ENCODE peak calls at places on chromosomes 3 and 15, in five cellular contexts. U is body of pancreas; N is neural progenitor cell; H is tibial nerve; G is CD4-positive, alpha-beta T cell. O is an unnamed sample.

GRCh38 chr15:51380999-51381806 is 39.7 kb downstream of the GLDN start:
- DNase-seq in N (peak; percentile 87), U (peak; percentile 57), G (no peak), H (peak; percentile 60), O (peak; percentile 89)

GRCh38 chr3:81886081-81886480 is 124.6 kb upstream of the GBE1 start:
- DNase-seq in H (no peak), G (no peak), U (no peak), N (no peak), O (no peak)

GRCh38 chr15:73809728-73810501 is 56.8 kb upstream of the INSYN1 start:
- DNase-seq in H (no peak), U (peak; percentile 46), G (no peak), N (no peak), O (no peak)

GRCh38 chr3:172355836-172356235 is 92.4 kb downstream of the GHSR start:
- DNase-seq in H (no peak), U (peak; percentile 48), N (no peak), G (no peak), O (peak; percentile 87)

GRCh38 chr3:100437879-100438622 is 36.7 kb downstream of the LNP1 start:
- DNase-seq in N (no peak), G (no peak), U (peak; percentile 75), H (no peak), O (no peak)

GRCh38 chr3:94928921-94929320 is 866.1 kb downstream of the NSUN3 start:
- DNase-seq in U (no peak), H (no peak), G (no peak), N (no peak), O (peak; percentile 50)

GRCh38 chr15:64157599-64158125 is 5.2 kb downstream of the PPIB start:
- DNase-seq in U (no peak), H (no peak), G (no peak), N (no peak), O (no peak)

GRCh38 chr3:102192575-102192974 is 242.2 kb upstream of the ZPLD1 start:
- DNase-seq in U (no peak), N (no peak), G (no peak), H (no peak), O (no peak)

GRCh38 chr3:52070724-52071621 is 14.6 kb upstream of the DUSP7 start:
- DNase-seq in U (peak; percentile 51), H (no peak), G (no peak), N (no peak), O (peak; percentile 42)

GRCh38 chr15:74785716-74786032 is 3.8 kb downstream of the CSK start:
- DNase-seq in G (no peak), N (no peak), U (no peak), H (no peak), O (no peak)

GRCh38 chr15:55615445-55615844 is 27.3 kb upstream of the PYGO1 start:
- DNase-seq in G (no peak), N (no peak), H (no peak), U (no peak), O (no peak)

GRCh38 chr3:94121161-94121560 is 58.3 kb downstream of the NSUN3 start:
- DNase-seq in N (peak; percentile 19), H (no peak), G (no peak), U (no peak), O (no peak)

GRCh38 chr3:13792512-13793347 is 87.1 kb downstream of the WNT7A start:
- DNase-seq in U (no peak), G (no peak), H (no peak), N (no peak), O (no peak)

DNA sequence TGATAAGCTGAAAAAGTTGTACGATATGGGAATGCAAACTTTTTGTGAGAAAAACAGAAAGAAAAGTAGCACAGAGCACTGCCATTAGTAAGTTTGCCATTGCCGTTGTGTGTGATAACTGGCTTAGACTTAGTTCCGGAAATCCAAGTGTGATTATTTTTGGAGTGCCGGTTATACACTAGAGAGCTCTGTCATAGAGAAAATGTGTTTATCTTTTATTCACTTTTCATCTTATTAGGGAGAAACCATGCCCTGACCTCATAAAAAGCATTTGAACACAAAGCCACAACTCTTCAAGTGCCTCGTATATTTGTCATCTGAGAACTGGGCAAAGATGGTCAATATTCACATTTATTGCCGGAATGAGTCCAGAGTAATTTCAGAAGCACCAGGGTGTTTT is 36.1 kb downstream of the CTDSPL start:
- DNase-seq in N (no peak), G (no peak), H (no peak), U (no peak), O (no peak)
- H3K27ac ChIP-seq in N (no peak overlapping the region), G (no peak overlapping the region), H (no peak overlapping the region), U (no peak overlapping the region), O (no peak overlapping the region)

DNA sequence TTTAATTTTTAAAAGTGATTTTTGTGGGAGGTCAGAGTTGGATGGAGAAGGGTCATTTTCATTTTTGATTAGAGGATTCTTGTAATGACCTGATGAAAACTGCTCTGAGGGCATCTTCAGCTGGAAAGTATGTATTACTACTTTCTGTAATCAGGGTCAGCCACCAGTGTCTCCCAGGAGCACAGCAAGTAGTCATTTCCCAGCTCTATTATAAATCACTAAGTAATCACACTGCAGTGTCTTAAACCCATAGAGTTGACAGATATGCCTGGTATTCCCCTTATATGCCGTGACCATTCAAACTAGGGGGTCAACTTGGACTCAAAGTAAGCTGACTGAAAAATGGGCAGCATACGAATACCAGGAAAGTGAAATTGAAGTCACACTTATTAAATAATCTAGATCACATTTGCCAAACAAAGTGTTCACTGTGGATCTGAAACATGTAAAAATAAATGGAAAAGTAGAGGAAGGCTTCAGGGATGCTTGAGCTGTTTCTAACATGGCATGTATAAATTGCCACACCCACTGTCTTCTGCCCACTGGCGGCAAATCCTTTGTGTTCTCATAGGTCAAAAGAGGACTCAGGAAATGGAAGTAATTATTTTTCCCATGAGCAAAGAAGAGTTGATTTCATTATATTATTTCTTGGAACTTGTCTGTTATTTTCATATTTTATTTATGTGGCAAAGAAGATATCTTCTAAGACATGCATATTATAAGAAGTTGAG is 105.7 kb downstream of the MBNL1 start:
- DNase-seq in G (no peak), H (no peak), N (no peak), U (no peak), O (no peak)
- TF ChIP-seq CTCF in G (no peak), H (no peak), N (no peak), U (no peak), O (no peak)

DNA sequence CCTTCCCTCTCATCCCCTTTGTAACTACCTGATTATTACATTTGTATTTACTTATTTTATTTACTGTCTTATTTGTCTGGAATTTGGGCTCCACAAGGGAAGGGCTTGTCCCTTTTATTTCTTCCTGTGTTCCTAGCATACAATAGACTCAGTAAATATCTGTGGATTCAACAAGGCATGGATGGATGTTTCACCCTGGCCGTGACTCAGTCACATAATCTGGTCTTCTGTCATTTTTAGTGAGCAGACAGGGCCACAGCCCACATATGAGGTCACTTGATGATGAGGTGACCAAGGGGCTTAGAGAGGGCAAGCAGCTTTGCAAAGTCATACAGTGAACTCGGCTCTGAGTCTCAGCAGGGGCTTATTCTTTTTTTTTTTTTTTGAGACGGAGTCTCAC is 7.8 kb upstream of the DAG1 start:
- DNase-seq in H (no peak), G (no peak), U (no peak), N (no peak), O (peak; percentile 17)
- H3K27ac ChIP-seq in H (peak overlapping the region; percentile 0), G (no peak overlapping the region), U (peak overlapping the region; percentile 90), N (peak overlapping the region; percentile 91), O (peak overlapping the region; percentile 97)

GRCh38 chr3:160924776-160925175 is 168.7 kb downstream of the PPM1L start:
- DNase-seq in G (no peak), U (no peak), N (no peak), H (no peak), O (no peak)

GRCh38 chr3:160928183-160928718 is 172.2 kb downstream of the PPM1L start:
- DNase-seq in N (no peak), U (no peak), G (no peak), H (no peak), O (peak; percentile 3)

GRCh38 chr3:160931474-160931873 is 173.7 kb downstream of the B3GALNT1 start:
- DNase-seq in H (no peak), N (no peak), U (no peak), G (no peak), O (peak; percentile 9)

GRCh38 chr3:160927620-160928019 is 171.6 kb downstream of the PPM1L start:
- DNase-seq in H (no peak), G (no peak), U (no peak), N (no peak), O (no peak)

GRCh38 chr3:160929595-160929994 is 173.6 kb downstream of the PPM1L start:
- DNase-seq in N (peak; percentile 16), H (no peak), G (no peak), U (peak; percentile 37), O (peak; percentile 3)
- TF ChIP-seq CTCF in N (peak; percentile 23), H (no peak), G (no peak), U (no peak), O (peak; percentile 10)

GRCh38 chr15:93024716-93025624 is 64.0 kb downstream of the RGMA start:
- DNase-seq in G (no peak), H (no peak), U (no peak), N (no peak), O (peak; percentile 28)
- H3K27ac ChIP-seq in G (no peak overlapping the region), H (no peak overlapping the region), U (no peak overlapping the region), N (no peak overlapping the region), O (peak overlapping the region; percentile 82)

GRCh38 chr3:8152826-8153418 is 348.7 kb upstream of the LMCD1 start:
- DNase-seq in G (no peak), H (no peak), U (no peak), N (no peak), O (no peak)
- TF ChIP-seq CTCF in G (no peak), H (no peak), U (no peak), N (no peak), O (no peak)

DNA sequence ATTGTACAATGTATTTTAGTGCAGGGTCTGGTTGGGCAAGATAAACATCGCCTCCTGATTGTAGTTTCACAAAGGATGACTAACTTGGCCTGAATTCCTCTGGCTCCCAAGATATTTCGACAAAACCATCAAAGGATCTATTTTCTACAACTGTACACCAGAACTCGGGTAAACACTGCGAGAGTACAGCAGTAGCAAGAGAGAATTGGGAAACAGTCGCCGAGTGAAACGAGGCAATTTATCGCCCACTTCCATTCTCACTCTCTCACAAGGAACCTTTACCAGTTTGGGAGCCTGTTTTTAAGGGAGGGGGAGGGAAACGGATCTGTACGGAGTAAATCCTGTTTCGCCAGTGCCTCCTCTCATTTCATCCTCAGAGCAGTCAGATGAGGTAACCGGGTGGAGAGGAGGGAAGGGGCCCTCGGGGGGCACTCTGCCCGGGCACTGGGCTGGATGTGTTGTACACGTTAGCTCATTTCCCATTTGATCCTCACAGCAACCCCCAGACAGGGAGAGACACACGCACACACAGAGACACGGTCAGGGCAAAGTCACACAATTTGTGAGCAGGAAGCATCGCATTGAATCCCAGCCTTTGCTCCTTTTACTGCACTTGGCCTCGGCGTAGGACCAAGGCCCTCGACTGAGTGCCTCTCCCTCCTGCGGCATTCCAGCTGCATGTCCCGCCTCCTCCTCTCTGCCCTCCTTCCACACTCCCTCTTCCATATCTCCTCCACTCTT is 120.1 kb downstream of the LIPC start:
- DNase-seq in U (no peak), G (no peak), N (no peak), H (peak; percentile 48), O (no peak)
- H3K27ac ChIP-seq in U (no peak overlapping the region), G (no peak overlapping the region), N (no peak overlapping the region), H (peak overlapping the region; percentile 47), O (no peak overlapping the region)

DNA sequence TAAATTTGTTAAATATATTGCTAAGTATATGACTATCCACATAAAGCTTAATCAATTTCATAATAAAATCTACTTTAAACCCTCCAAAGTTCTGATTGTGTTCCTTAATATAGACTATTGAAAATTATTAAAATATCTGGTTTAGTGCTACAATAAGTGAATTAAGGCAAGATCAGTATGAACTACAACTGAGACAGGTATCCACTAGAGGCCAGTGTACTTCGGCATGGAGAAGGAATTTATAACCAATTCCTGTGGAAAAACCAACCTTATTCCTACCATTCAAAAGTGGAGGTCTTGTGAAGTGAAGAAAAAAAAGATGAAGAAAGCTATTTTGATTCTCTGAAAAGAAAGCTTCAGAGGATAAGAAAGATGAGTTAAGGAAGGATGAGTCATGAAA is 237.7 kb downstream of the SUCLG2 start:
- DNase-seq in H (no peak), U (no peak), N (no peak), G (no peak), O (no peak)
- TF ChIP-seq CTCF in H (no peak), U (no peak), N (no peak), G (no peak), O (no peak)

O was measured in cardiac muscle cell.